ENCODE peak calls at places on chromosomes 7 and 10, in four cellular contexts. D, S, J and I are unnamed samples.

GRCh38 chr10:93352638-93353383 is 129.3 kb downstream of the MYOF start:
- DNase-seq in J (no peak), S (no peak), D (peak), I (peak)

GRCh38 chr10:52652431-52653220 is 120.0 kb downstream of the MBL2 start:
- DNase-seq in J (no peak), S (no peak), D (peak), I (no peak)

GRCh38 chr7:8162181-8162580 is 99.8 kb downstream of the ICA1 start:
- DNase-seq in D (no peak), S (no peak), J (no peak), I (no peak)

GRCh38 chr10:29163746-29164145 is 125.1 kb upstream of the LYZL1 start:
- DNase-seq in D (no peak), S (no peak), J (no peak), I (peak)

GRCh38 chr10:11454958-11455566 is 156.4 kb downstream of the USP6NL start:
- DNase-seq in J (no peak), D (peak), S (peak), I (no peak)

GRCh38 chr10:91354686-91355085 is 55.5 kb upstream of the HECTD2 start:
- DNase-seq in S (no peak), J (no peak), D (no peak), I (no peak)

GRCh38 chr7:46208635-46209525 is 287.8 kb upstream of the IGFBP3 start:
- DNase-seq in S (no peak), D (no peak), J (no peak), I (no peak)

GRCh38 chr10:105063796-105064195 is 422.7 kb downstream of the SORCS3 start:
- DNase-seq in D (peak), J (peak), S (peak), I (no peak)

GRCh38 chr10:25641576-25641975 is 292.5 kb upstream of the MYO3A start:
- DNase-seq in D (no peak), J (no peak), S (no peak), I (no peak)

GRCh38 chr10:91349381-91349780 is 60.8 kb upstream of the HECTD2 start:
- DNase-seq in J (no peak), D (peak), S (no peak), I (peak)

GRCh38 chr7:135744938-135745701 is 3.5 kb downstream of the FAM180A start:
- DNase-seq in J (no peak), D (no peak), S (no peak), I (peak)

GRCh38 chr10:43056568-43057011 is 20.3 kb upstream of the RET start:
- DNase-seq in J (no peak), S (no peak), D (no peak), I (no peak)

DNA sequence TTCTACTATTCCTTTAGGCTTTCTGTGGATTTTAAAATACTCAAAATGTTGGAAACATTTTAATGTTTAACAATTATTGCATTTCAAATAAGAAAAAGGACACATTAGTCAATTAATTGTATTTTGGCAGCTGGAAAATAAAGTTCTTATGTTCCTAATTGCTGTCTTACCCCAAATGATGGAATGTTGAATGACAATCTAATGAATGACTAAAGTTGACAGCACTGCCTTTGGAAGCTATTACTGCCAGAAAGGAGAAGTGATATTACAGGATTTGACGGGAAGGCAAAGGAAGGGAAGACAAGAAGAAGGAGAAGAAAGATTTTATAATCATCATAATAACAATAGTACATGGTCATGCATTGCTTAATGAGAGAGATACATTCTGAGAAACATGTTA is 23.4 kb upstream of the TMEM229A start:
- DNase-seq in J (no peak), S (no peak), D (no peak), I (no peak)
- H4K5ac ChIP-seq in J (no peak), S (no peak), D (no peak), I (no peak)

GRCh38 chr10:66190413-66190812 is 735.4 kb upstream of the LRRTM3 start:
- DNase-seq in S (no peak), D (no peak), J (no peak), I (no peak)
- H2BK15ac ChIP-seq in S (no peak), D (no peak), J (no peak), I (no peak)

GRCh38 chr7:106591146-106591545 is 69.8 kb downstream of the CCDC71L start:
- DNase-seq in J (no peak), S (no peak), D (no peak), I (no peak)

GRCh38 chr7:106592282-106593027 is 68.5 kb downstream of the CCDC71L start:
- DNase-seq in J (no peak), D (no peak), S (no peak), I (no peak)

GRCh38 chr7:106590209-106590816 is 70.6 kb downstream of the CCDC71L start:
- DNase-seq in J (no peak), D (peak), S (no peak), I (no peak)

GRCh38 chr7:106588576-106589494 is 72.1 kb downstream of the CCDC71L start:
- DNase-seq in J (no peak), S (no peak), D (peak), I (no peak)

GRCh38 chr7:106589495-106589879 is 71.5 kb downstream of the CCDC71L start:
- DNase-seq in J (no peak), S (no peak), D (no peak), I (no peak)
- H4K5ac ChIP-seq in J (no peak), S (no peak), D (no peak), I (no peak)

DNA sequence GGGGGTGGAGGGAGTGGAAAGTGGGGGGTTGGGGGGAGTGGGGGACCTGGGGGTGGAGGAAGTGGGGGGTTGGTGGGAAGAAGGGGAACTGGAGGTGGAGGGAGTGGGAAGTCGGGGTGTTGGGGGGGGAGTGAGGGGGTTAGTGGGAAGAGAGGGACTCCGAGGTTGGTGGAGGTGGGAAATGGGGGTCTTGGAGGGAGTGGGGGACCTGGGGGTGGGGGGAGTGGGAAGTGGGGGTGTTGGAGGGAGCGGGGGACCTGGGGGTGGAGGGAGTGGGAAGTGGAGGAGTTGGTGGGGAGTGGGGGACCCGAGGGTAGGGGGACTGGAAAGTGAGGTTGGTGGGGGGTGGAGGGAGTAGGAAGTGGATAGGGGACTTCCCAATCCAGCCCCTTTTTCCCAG is 894 bp upstream of the MMD2 start:
- DNase-seq in J (no peak), S (no peak), D (no peak), I (no peak)
- H2BK15ac ChIP-seq in J (no peak), S (no peak), D (no peak), I (no peak)

GRCh38 chr7:80429186-80429585 is 82.7 kb downstream of the GNAT3 start:
- DNase-seq in S (no peak), D (no peak), J (no peak), I (peak)
- H4K5ac ChIP-seq in S (no peak), D (no peak), J (no peak), I (peak)

GRCh38 chr10:70146489-70147488 is at the start of gene TYSND1:
- DNase-seq in S (peak), J (peak), D (peak), I (peak)
- H2BK15ac ChIP-seq in S (no peak), J (no peak), D (no peak), I (no peak)

DNA sequence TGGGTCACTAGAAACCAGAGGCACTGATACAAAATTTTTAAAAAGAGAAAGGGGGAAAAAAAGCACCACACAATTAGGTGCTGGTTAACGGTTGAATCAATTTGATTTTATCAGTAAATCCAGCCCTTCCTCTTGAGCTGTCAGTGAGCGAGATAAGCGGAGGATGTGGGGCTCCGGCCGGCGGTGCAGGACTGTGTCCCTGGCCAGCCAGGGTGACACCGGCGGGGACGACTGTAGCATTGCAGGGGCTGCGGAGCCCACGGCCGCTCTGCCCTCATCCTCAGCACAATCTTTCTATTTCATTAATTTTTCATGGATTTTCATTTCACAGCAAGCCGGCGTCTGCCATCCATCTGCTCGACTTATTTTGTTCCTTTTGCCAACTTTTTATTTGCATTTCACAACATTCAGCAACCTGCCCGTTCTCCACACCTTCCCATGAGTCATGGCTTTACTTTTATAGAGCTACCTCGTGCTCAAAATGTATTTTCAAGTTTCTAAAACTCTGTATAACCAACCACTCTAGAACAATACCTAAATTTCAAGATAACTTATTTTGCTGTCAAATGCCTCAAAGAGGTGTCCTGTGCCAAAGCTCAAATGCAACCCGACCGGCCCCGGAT is 4.7 kb downstream of the ADARB2 start:
- DNase-seq in D (no peak), S (no peak), J (no peak), I (no peak)
- H4K5ac ChIP-seq in D (no peak), S (no peak), J (no peak), I (no peak)

DNA sequence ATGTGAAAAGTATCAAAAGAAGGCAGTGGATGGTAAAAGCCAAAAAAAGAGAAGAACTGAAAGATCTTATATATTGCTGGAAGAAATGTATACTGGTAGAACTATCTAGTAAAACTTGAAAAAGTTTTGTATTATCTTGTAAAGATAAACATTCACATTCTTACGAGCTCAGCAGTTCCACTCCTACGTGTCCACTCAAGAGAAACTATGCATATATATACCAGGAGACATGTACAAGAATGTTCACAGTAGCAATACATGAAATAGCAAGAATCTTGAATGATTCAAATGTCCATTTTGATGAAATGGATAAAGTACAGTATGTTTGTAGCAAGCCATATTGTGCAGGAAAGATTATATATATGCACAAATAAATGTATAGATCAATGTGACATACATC is 155.0 kb downstream of the RNF133 start:
- DNase-seq in D (no peak), J (no peak), S (no peak), I (no peak)
- H2BK15ac ChIP-seq in D (no peak), J (no peak), S (no peak), I (no peak)

GRCh38 chr7:93029056-93029455 is 88.7 kb downstream of the SAMD9 start:
- DNase-seq in J (no peak), S (no peak), D (no peak), I (no peak)

GRCh38 chr7:93028610-93029009 is 89.2 kb downstream of the SAMD9 start:
- DNase-seq in S (no peak), J (no peak), D (no peak), I (no peak)

GRCh38 chr7:93036149-93036640 is 81.6 kb downstream of the SAMD9 start:
- DNase-seq in J (no peak), D (no peak), S (no peak), I (no peak)

GRCh38 chr7:93030605-93031225 is 87.1 kb downstream of the SAMD9 start:
- DNase-seq in J (no peak), D (no peak), S (no peak), I (no peak)

GRCh38 chr7:93031795-93032194 is 86.0 kb downstream of the SAMD9 start:
- DNase-seq in J (no peak), D (no peak), S (no peak), I (no peak)
- H4K5ac ChIP-seq in J (no peak), D (no peak), S (no peak), I (no peak)